ENCODE peak calls at places on chromosomes 2 and 18, in five cellular contexts. Z is CD4-positive, CD25-positive, alpha-beta regulatory T cell; K is aorta; E is uterus; M is GM23248. X is an unnamed sample. For H3K4me1, the result is how much of the 10 kb centered on the place peaks cover.

GRCh38 chr2:41576423-41576822 is 471.4 kb upstream of the PKDCC start:
- DNase-seq in Z (no peak), K (no peak), E (no peak), M (no peak), X (no peak)

GRCh38 chr2:46142546-46143329 is 154.5 kb upstream of the EPAS1 start:
- DNase-seq in Z (no peak), K (no peak), E (no peak), M (no peak), X (no peak)

GRCh38 chr2:4353668-4354067 is 650.3 kb downstream of the DCDC2C start:
- DNase-seq in Z (no peak), K (no peak), E (no peak), M (no peak), X (no peak)

GRCh38 chr2:239304533-239305221 is 96.1 kb downstream of the HDAC4 start:
- DNase-seq in Z (no peak), K (peak), E (peak), M (no peak), X (peak)

GRCh38 chr2:118969734-118970395 is 27.9 kb downstream of the MARCO start:
- DNase-seq in Z (no peak), K (no peak), E (no peak), M (no peak), X (no peak)

GRCh38 chr2:225400060-225400511 is 576 bp downstream of the NYAP2 start:
- DNase-seq in Z (no peak), K (no peak), E (no peak), M (peak), X (no peak)

GRCh38 chr2:68726608-68727367 is 7.8 kb upstream of the ARHGAP25 start:
- DNase-seq in Z (peak), K (peak), E (no peak), M (no peak), X (no peak)

GRCh38 chr2:198913394-198914152 is 544.2 kb downstream of the SATB2 start:
- DNase-seq in Z (no peak), K (no peak), E (no peak), M (peak), X (no peak)

GRCh38 chr2:135168119-135168872 is 116.2 kb downstream of the RAB3GAP1 start:
- DNase-seq in Z (no peak), K (no peak), E (no peak), M (no peak), X (no peak)

GRCh38 chr2:232482301-232483238 is 5.1 kb downstream of the ECEL1 start:
- DNase-seq in Z (no peak), K (no peak), E (no peak), M (no peak), X (peak)

GRCh38 chr2:75130171-75130570 is 69.1 kb downstream of the TACR1 start:
- DNase-seq in Z (no peak), K (no peak), E (no peak), M (peak), X (no peak)
- H3K27ac ChIP-seq in Z (no peak), K (no peak), E (no peak), M (no peak), X (no peak)

GRCh38 chr18:74283646-74284045 is 8.1 kb downstream of the CYB5A start:
- DNase-seq in Z (no peak), K (no peak), E (no peak), M (no peak), X (no peak)

GRCh38 chr18:74284501-74285004 is 7.2 kb downstream of the CYB5A start:
- DNase-seq in Z (no peak), K (no peak), E (no peak), M (no peak), X (no peak)

GRCh38 chr18:74282359-74283254 is 9.2 kb downstream of the CYB5A start:
- DNase-seq in Z (no peak), K (no peak), E (no peak), M (no peak), X (no peak)

GRCh38 chr18:74281639-74282358 is 10.0 kb downstream of the CYB5A start:
- DNase-seq in Z (no peak), K (no peak), E (no peak), M (peak), X (peak)

GRCh38 chr18:74283255-74283554 is 8.6 kb downstream of the CYB5A start:
- DNase-seq in Z (no peak), K (no peak), E (no peak), M (no peak), X (no peak)
- H3K4me3 ChIP-seq in Z (no peak), K (no peak), E (no peak), M (no peak), X (no peak)

GRCh38 chr18:11672846-11673454 is 16.1 kb upstream of the GNAL start:
- DNase-seq in Z (no peak), K (no peak), E (no peak), M (no peak), X (peak)
- H3K4me1 ChIP-seq in Z (under half), K (under half), E (under half), M (under half), X (under half)

DNA sequence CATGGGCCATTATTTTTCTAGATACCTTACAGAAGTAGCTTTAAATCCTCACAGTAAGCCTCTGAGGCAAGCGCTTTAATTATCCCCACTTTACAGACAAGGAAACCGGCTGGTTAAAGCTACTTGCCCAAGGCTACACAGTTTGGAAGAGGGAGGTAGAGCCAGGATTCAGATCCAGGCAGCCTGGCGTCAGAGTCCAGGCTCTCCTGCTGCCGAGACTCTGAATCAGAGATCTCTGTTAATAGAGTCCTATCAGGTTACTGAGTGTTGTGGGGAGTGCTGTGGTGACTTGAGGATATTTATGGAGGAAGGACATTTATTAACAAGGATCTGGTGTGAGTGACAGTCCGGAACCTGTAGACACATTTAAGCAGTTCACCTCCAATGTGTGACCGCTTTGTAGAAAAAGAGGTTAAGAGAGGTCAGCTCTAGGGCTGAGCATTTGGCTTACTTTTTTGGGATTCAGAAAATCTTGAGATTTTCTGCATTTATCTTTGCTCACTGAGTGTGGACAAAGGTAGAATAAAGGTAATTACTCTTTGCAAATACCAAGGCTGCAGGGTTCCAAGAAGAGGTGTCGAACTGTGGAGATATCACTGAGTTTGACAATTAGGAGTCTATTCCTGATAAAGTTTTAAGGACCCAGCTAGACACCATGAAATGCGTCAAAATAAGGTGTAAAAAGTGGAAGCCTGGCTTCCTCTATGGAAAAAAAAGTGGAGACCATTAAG is 1.6 kb upstream of the CEP192 start:
- DNase-seq in Z (no peak), K (no peak), E (no peak), M (no peak), X (no peak)
- H3K27ac ChIP-seq in Z (no peak), K (no peak), E (no peak), M (no peak), X (no peak)

DNA sequence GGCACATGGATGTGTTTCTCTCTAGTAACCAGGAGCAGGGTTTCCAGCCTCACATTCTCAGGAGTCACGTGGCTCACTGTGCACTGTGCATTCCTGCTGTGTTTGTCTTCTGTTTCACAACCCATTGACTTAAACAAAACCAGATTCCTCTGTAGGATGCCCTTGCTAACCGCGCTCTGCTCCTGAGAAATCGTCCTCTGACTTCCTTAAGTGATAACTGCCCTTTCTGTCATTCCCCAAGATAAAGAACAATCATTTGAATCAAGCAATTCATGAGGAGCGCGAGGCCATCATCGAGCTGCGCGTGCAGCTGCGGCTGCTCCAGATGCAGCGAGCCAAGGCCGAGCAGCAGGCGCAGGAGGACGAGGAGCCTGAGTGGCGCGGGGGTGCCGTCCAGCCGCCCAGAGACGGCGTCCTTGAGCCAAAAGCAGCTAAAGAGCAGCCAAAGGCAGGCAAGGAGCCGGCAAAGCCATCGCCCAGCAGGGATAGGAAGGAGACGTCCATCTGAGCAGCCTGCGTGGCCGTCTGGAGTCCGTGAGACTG is 60.2 kb downstream of the RALBP1 start:
- DNase-seq in Z (no peak), K (peak), E (peak), M (peak), X (peak)
- H3K4me3 ChIP-seq in Z (no peak), K (no peak), E (peak), M (peak), X (peak)

GRCh38 chr2:112642561-112642960 is 3.2 kb upstream of the SLC20A1 start:
- DNase-seq in Z (no peak), K (no peak), E (no peak), M (no peak), X (no peak)
- H3K4me1 ChIP-seq in Z (under half), K (under half), E (under half), M (half or more), X (under half)

GRCh38 chr18:48333563-48333962 is 75.6 kb downstream of the ZBTB7C start:
- DNase-seq in Z (no peak), K (no peak), E (no peak), M (no peak), X (no peak)

GRCh38 chr18:48326901-48327675 is 82.1 kb downstream of the ZBTB7C start:
- DNase-seq in Z (no peak), K (peak), E (no peak), M (peak), X (peak)

GRCh38 chr18:48328473-48329205 is 80.5 kb downstream of the ZBTB7C start:
- DNase-seq in Z (no peak), K (peak), E (no peak), M (peak), X (no peak)

GRCh38 chr18:48334845-48335244 is 74.3 kb downstream of the ZBTB7C start:
- DNase-seq in Z (no peak), K (no peak), E (no peak), M (no peak), X (no peak)

DNA sequence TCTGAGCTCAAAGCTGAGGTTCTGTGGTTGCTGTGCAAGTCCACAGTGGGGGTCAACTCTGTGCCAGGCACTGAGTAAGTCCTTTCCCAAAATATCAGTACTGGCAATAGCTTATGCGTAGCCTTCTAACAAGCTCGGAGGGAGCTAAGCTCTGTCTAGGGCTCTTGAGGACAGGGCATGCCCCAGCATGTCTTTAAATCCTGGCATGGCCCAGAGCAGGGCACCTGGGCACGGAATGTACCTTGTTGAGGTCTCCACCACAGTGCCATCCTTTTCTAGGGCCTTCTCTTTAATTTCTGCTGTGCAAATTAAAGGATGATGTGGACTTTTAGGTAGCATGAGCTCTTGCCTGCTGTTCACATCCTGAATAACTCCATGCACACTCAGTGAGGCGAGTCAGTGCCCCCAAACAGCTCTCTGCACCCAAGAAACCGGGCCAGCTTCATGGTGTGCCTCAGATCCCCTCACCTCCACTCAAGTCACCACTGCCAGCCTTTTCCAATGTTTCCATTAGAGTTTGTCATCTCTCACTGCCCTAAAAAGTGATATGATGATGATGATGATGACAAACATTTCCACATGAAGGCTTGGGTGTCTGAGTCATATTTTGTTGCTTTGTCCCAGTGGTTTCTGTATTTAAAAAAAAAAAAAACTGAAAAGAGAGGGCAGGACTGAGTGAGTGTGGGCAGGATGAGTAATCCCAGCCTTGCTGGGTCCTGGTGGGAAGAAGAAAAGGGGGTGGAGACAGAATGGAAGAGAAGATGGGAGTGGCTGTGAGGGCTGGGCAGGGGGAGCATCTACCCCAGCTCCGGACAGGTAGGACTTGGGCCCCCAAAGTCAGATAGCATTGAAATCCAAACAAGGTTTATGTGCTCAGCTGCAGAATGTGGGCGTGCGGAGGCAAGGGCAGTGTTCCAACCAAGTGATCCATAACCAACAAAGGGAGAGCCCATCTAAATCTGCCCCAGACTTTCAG is 78.9 kb downstream of the ZBTB7C start:
- DNase-seq in Z (no peak), K (peak), E (no peak), M (peak), X (no peak)
- H3K27ac ChIP-seq in Z (no peak), K (peak), E (no peak), M (peak), X (peak)